ENCODE peak calls at places on chromosomes 16 and 17, in seven cellular contexts. A is body of pancreas, O is uterus, W is esophagus squamous epithelium, S is IMR-90, K is tibial nerve, V is gastrocnemius medialis. I is an unnamed sample. For H3K36me3, the result is how much of the 10 kb centered on the place peaks cover.

GRCh38 chr17:32161029-32161428 is 18.7 kb downstream of the RHOT1 start:
- DNase-seq in A (no peak), O (no peak), W (no peak), S (no peak), K (no peak), V (no peak), I (no peak)

GRCh38 chr17:59829217-59830006 is 63.3 kb downstream of the TUBD1 start:
- DNase-seq in A (no peak), O (peak), W (no peak), S (peak), K (no peak), V (no peak), I (no peak)

GRCh38 chr17:16406742-16407674 is 8.4 kb upstream of the TRPV2 start:
- DNase-seq in A (peak), O (peak), W (no peak), S (no peak), K (no peak), V (no peak), I (peak)

GRCh38 chr17:15404116-15404730 is 62.8 kb upstream of the TEKT3 start:
- DNase-seq in A (no peak), O (no peak), W (no peak), S (peak), K (no peak), V (no peak), I (no peak)

GRCh38 chr16:72997141-72997542 is 50.8 kb downstream of the ZFHX3 start:
- DNase-seq in A (peak), O (peak), W (no peak), S (peak), K (peak), V (peak), I (no peak)

GRCh38 chr16:13425840-13426239 is 494.1 kb upstream of the ERCC4 start:
- DNase-seq in A (no peak), O (no peak), W (no peak), S (no peak), K (no peak), V (no peak), I (no peak)

GRCh38 chr16:85695196-85696128 is 6.7 kb upstream of the GINS2 start:
- DNase-seq in A (no peak), O (no peak), W (no peak), S (no peak), K (no peak), V (no peak), I (no peak)

GRCh38 chr17:49741009-49741691 is 22.8 kb downstream of the FAM117A start:
- DNase-seq in A (no peak), O (peak), W (no peak), S (peak), K (no peak), V (no peak), I (no peak)

GRCh38 chr16:53892155-53892554 is 188.2 kb downstream of the FTO start:
- DNase-seq in A (peak), O (peak), W (no peak), S (peak), K (peak), V (no peak), I (peak)

GRCh38 chr17:49681336-49681735 is 3.4 kb upstream of the SPOP start:
- DNase-seq in A (no peak), O (no peak), W (no peak), S (no peak), K (no peak), V (no peak), I (no peak)

GRCh38 chr16:17591655-17592405 is 121.1 kb upstream of the XYLT1 start:
- DNase-seq in A (no peak), O (no peak), W (no peak), S (no peak), K (no peak), V (no peak), I (no peak)

GRCh38 chr17:55962931-55963378 is 190.3 kb upstream of the ANKFN1 start:
- DNase-seq in A (no peak), O (no peak), W (no peak), S (no peak), K (no peak), V (no peak), I (peak)

GRCh38 chr16:89185062-89185751 is 13.7 kb downstream of the CDH15 start:
- DNase-seq in A (no peak), O (no peak), W (no peak), S (no peak), K (no peak), V (no peak), I (no peak)

GRCh38 chr17:47203984-47204721 is 5.0 kb upstream of the MYL4 start:
- DNase-seq in A (no peak), O (no peak), W (no peak), S (peak), K (no peak), V (no peak), I (no peak)

GRCh38 chr17:76943781-76944213 is 75.6 kb downstream of the MGAT5B start:
- DNase-seq in A (no peak), O (no peak), W (no peak), S (no peak), K (no peak), V (no peak), I (no peak)

GRCh38 chr17:61144876-61145564 is 254.6 kb upstream of the TBX2 start:
- DNase-seq in A (no peak), O (peak), W (no peak), S (no peak), K (no peak), V (no peak), I (no peak)

GRCh38 chr16:14559809-14560227 is 70.2 kb downstream of the PARN start:
- DNase-seq in A (peak), O (no peak), W (no peak), S (no peak), K (no peak), V (peak), I (peak)

GRCh38 chr17:76678330-76678729 is 32.4 kb downstream of the MXRA7 start:
- DNase-seq in A (no peak), O (no peak), W (no peak), S (no peak), K (no peak), V (no peak), I (peak)

GRCh38 chr17:42283241-42284019 is 4.9 kb upstream of the STAT5A start:
- DNase-seq in A (peak), O (no peak), W (no peak), S (no peak), K (no peak), V (no peak), I (no peak)

GRCh38 chr16:89330177-89330856 is 112.8 kb downstream of the ZNF778 start:
- DNase-seq in A (peak), O (no peak), W (no peak), S (peak), K (no peak), V (peak), I (no peak)

GRCh38 chr17:34852141-34852540 is 109.1 kb downstream of the CCT6B start:
- DNase-seq in A (no peak), O (no peak), W (no peak), S (no peak), K (no peak), V (no peak), I (no peak)

GRCh38 chr17:51813166-51813783 is 345.2 kb downstream of the CA10 start:
- DNase-seq in A (no peak), O (no peak), W (no peak), S (no peak), K (no peak), V (no peak), I (peak)

GRCh38 chr17:56034120-56034757 is 119.0 kb upstream of the ANKFN1 start:
- DNase-seq in A (no peak), O (no peak), W (no peak), S (no peak), K (peak), V (peak), I (no peak)

GRCh38 chr17:45677770-45678169 is 106.3 kb upstream of the CRHR1 start:
- DNase-seq in A (no peak), O (no peak), W (no peak), S (peak), K (no peak), V (no peak), I (no peak)

GRCh38 chr17:51373489-51374194 is 113.3 kb downstream of the UTP18 start:
- DNase-seq in A (no peak), O (no peak), W (no peak), S (no peak), K (no peak), V (no peak), I (no peak)

GRCh38 chr17:4043862-4044261 is 79.6 kb upstream of the ATP2A3 start:
- DNase-seq in A (no peak), O (no peak), W (no peak), S (no peak), K (no peak), V (no peak), I (peak)

GRCh38 chr17:74671031-74671771 is 41.5 kb downstream of the CD300LF start:
- DNase-seq in A (peak), O (peak), W (no peak), S (peak), K (peak), V (peak), I (peak)

GRCh38 chr17:13209091-13209490 is 191.3 kb upstream of the ELAC2 start:
- DNase-seq in A (no peak), O (no peak), W (no peak), S (no peak), K (no peak), V (no peak), I (no peak)

GRCh38 chr16:53931946-53932345 is 228.0 kb downstream of the FTO start:
- DNase-seq in A (no peak), O (no peak), W (no peak), S (no peak), K (no peak), V (no peak), I (no peak)

GRCh38 chr17:54900457-54901229 is at the start of gene TOM1L1:
- DNase-seq in A (peak), O (peak), W (no peak), S (peak), K (no peak), V (peak), I (peak)

GRCh38 chr17:81866440-81867122 is 4.6 kb downstream of the ARHGDIA start:
- DNase-seq in A (no peak), O (no peak), W (no peak), S (no peak), K (no peak), V (no peak), I (no peak)
- TF ChIP-seq POLR2A in A (no peak), O (no peak), W (no peak), S (no peak), K (no peak), V (no peak), I (no peak)

GRCh38 chr17:9512323-9513168 is 63.1 kb downstream of the STX8 start:
- DNase-seq in A (no peak), O (no peak), W (no peak), S (peak), K (no peak), V (no peak), I (no peak)
- H3K36me3 ChIP-seq in A (under half), O (under half), W (under half), S (under half), K (under half), V (under half), I (under half)

DNA sequence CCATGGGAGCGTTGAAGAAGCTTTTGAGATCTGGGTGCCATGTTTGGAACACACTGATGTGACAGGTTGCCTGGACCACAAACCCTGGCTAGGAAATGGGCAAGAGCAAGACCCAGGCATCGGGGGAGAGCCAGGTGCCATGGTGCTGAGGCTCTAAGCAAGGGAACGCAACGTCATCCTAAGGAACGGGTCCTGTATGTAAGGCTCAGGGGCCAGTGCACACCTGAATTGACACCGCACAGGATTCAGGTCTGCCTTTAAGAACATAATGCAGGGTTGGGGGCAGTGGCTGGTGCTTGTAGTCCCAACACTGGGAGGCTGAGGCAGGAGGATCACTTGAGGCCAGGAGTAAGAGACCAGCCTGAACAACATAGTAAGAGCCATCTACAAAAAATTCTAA is 10.8 kb downstream of the PSMD7 start:
- DNase-seq in A (no peak), O (no peak), W (no peak), S (no peak), K (no peak), V (no peak), I (no peak)
- TF ChIP-seq POLR2A in A (no peak), O (no peak), W (no peak), S (no peak), K (no peak), V (no peak), I (no peak)

GRCh38 chr16:11696266-11697012 is 28.2 kb downstream of the SNN start:
- DNase-seq in A (no peak), O (no peak), W (no peak), S (no peak), K (no peak), V (no peak), I (no peak)

GRCh38 chr16:11699234-11699894 is 31.1 kb downstream of the SNN start:
- DNase-seq in A (no peak), O (no peak), W (no peak), S (no peak), K (no peak), V (no peak), I (no peak)

GRCh38 chr16:11697319-11697718 is 29.1 kb downstream of the SNN start:
- DNase-seq in A (no peak), O (no peak), W (no peak), S (no peak), K (no peak), V (no peak), I (no peak)

GRCh38 chr16:11700264-11701029 is 32.2 kb downstream of the SNN start:
- DNase-seq in A (no peak), O (no peak), W (no peak), S (peak), K (no peak), V (no peak), I (no peak)

GRCh38 chr16:11698271-11698689 is 30.0 kb downstream of the SNN start:
- DNase-seq in A (no peak), O (no peak), W (no peak), S (peak), K (no peak), V (no peak), I (no peak)
- H3K36me3 ChIP-seq in A (under half), O (under half), W (half or more), S (under half), K (half or more), V (under half), I (under half)

I was measured in transverse colon.